ENCODE peak calls at places on chromosomes 3 and 15, in eight cellular contexts. O is adipocyte; S is vagina; B is Panc1; V is stomach; C is psoas muscle; W is CD8-positive, alpha-beta memory T cell; F is uterus. R is an unnamed sample. For H3K4me1, the result is how much of the 10 kb centered on the place peaks cover.

GRCh38 chr3:139572847-139573672 is 33.5 kb upstream of the RBP1 start:
- DNase-seq in O (no peak), S (no peak), B (no peak), V (no peak), C (no peak), W (no peak), F (no peak), R (no peak)

GRCh38 chr3:142484912-142485435 is 37.1 kb upstream of the XRN1 start:
- DNase-seq in O (no peak), S (no peak), B (no peak), V (no peak), C (no peak), W (no peak), F (no peak), R (no peak)

GRCh38 chr3:104584702-104585101 is 782.0 kb upstream of the ALCAM start:
- DNase-seq in O (no peak), S (no peak), B (no peak), V (no peak), C (no peak), W (no peak), F (no peak), R (no peak)

GRCh38 chr15:74196175-74196574 is 6.4 kb downstream of the STRA6 start:
- DNase-seq in O (peak), S (no peak), B (no peak), V (peak), C (no peak), W (no peak), F (peak), R (peak)

GRCh38 chr3:112327371-112327951 is 5.5 kb upstream of the CD200 start:
- DNase-seq in O (peak), S (no peak), B (no peak), V (no peak), C (no peak), W (peak), F (peak), R (peak)

GRCh38 chr3:60913474-60913873 is 337.8 kb downstream of the FHIT start:
- DNase-seq in O (no peak), S (no peak), B (no peak), V (no peak), C (no peak), W (no peak), F (no peak), R (no peak)

GRCh38 chr3:121531269-121531668 is 14.5 kb downstream of the POLQ start:
- DNase-seq in O (no peak), S (no peak), B (no peak), V (no peak), C (no peak), W (no peak), F (no peak), R (no peak)

GRCh38 chr15:59252137-59252536 is 45.5 kb downstream of the LDHAL6B start:
- DNase-seq in O (no peak), S (no peak), B (no peak), V (no peak), C (no peak), W (no peak), F (no peak), R (no peak)

GRCh38 chr3:49568965-49569364 is 14.7 kb downstream of the BSN start:
- DNase-seq in O (no peak), S (no peak), B (no peak), V (no peak), C (no peak), W (no peak), F (no peak), R (no peak)

GRCh38 chr3:107100573-107100972 is 276.7 kb upstream of the CCDC54 start:
- DNase-seq in O (no peak), S (no peak), B (no peak), V (no peak), C (no peak), W (no peak), F (no peak), R (no peak)

GRCh38 chr3:20190991-20191390 is 5.0 kb upstream of the SGO1 start:
- DNase-seq in O (no peak), S (no peak), B (no peak), V (no peak), C (no peak), W (no peak), F (no peak), R (no peak)

GRCh38 chr3:43796041-43796596 is 105.4 kb downstream of the ABHD5 start:
- DNase-seq in O (peak), S (no peak), B (no peak), V (no peak), C (no peak), W (no peak), F (no peak), R (no peak)

GRCh38 chr15:58748040-58748786 is 1.3 kb downstream of the ADAM10 start:
- DNase-seq in O (peak), S (no peak), B (no peak), V (no peak), C (no peak), W (peak), F (no peak), R (no peak)

GRCh38 chr3:156751461-156752025 is 74.6 kb upstream of the LEKR1 start:
- DNase-seq in O (peak), S (no peak), B (no peak), V (no peak), C (peak), W (no peak), F (peak), R (no peak)

GRCh38 chr3:156747046-156747445 is 72.7 kb downstream of the TIPARP start:
- DNase-seq in O (no peak), S (no peak), B (no peak), V (no peak), C (no peak), W (no peak), F (no peak), R (no peak)

GRCh38 chr3:156750191-156750873 is 75.8 kb upstream of the LEKR1 start:
- DNase-seq in O (peak), S (no peak), B (no peak), V (no peak), C (no peak), W (no peak), F (no peak), R (no peak)

GRCh38 chr3:156749244-156749643 is 74.9 kb downstream of the TIPARP start:
- DNase-seq in O (peak), S (no peak), B (no peak), V (no peak), C (no peak), W (no peak), F (no peak), R (no peak)

DNA sequence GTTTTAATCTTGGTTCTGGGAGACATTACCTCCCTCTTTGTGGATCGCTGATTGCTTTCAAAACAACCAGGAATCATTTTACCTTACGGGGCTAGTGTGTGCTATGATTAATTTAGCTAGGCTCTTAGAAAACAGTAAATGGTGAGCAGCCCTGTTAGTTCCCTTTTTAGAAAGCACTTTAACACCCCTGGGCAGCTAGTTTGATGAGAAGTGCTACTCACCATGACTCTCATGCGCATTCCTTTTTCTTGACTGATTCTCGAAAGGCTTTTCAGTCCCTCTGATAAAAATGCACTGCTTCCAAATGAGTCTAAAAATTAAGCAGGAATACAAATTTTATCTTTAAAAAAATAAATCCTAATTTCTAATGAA is 75.3 kb upstream of the LEKR1 start:
- DNase-seq in O (peak), S (no peak), B (no peak), V (no peak), C (no peak), W (no peak), F (no peak), R (no peak)
- H3K4me3 ChIP-seq in O (peak), S (no peak), B (no peak), V (no peak), C (no peak), W (no peak), F (peak), R (no peak)

GRCh38 chr15:71567173-71567572 is 243.2 kb upstream of the NR2E3 start:
- DNase-seq in O (no peak), S (no peak), B (no peak), V (no peak), C (no peak), W (no peak), F (no peak), R (no peak)
- H3K4me1 ChIP-seq in O (under half), S (under half), B (under half), V (under half), C (under half), W (under half), F (under half), R (under half)

DNA sequence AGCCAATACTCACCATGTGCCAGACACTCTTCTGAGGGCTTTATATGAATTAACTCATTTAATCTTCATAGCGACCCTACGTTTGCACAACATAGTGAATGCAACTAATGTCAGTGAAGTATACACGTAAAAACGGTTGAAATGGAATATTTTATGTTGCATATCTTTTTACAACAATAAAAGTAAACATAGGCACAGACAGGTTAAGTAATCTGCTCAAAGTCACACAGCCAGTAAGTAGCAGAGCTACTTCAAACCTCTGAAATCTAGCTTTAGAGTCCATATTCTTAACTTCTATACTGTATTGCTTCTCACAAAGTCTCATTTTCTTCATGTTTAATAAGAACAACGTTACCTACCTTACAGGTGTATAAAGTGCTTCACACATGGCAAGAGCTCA is 1.6 kb downstream of the SEC11A start:
- DNase-seq in O (no peak), S (no peak), B (no peak), V (no peak), C (no peak), W (no peak), F (no peak), R (no peak)
- H3K4me3 ChIP-seq in O (peak), S (peak), B (peak), V (peak), C (peak), W (peak), F (peak), R (peak)

GRCh38 chr15:82851981-82852511 is 42.6 kb downstream of the WHAMM start:
- DNase-seq in O (no peak), S (no peak), B (no peak), V (peak), C (no peak), W (no peak), F (no peak), R (no peak)

GRCh38 chr15:82851331-82851850 is 42.0 kb downstream of the WHAMM start:
- DNase-seq in O (no peak), S (no peak), B (no peak), V (peak), C (no peak), W (no peak), F (no peak), R (no peak)

GRCh38 chr15:82850242-82850591 is 40.8 kb downstream of the WHAMM start:
- DNase-seq in O (no peak), S (no peak), B (no peak), V (no peak), C (no peak), W (no peak), F (no peak), R (peak)

GRCh38 chr15:82849556-82850241 is 40.3 kb downstream of the WHAMM start:
- DNase-seq in O (peak), S (no peak), B (peak), V (peak), C (peak), W (peak), F (peak), R (peak)

DNA sequence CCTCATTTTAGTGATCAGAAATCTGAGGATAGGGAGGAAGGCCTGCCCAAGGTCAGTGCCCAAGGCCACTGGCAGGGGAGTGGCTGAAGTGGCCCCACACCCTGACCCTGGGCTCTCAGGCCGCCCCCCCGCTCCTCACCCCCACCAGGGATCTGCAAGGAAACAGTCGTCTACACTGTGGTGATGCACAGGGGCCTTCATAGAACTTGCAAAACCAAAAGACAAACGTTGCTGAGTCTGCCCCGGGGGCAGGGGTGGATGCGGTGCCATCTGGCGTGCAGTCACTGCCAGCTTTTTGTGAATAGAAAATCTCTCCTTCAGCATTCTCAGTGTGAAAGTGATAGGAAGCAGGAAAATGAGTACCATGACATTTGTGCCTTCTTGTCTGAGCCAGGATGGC is 41.3 kb downstream of the WHAMM start:
- DNase-seq in O (peak), S (no peak), B (no peak), V (peak), C (no peak), W (no peak), F (no peak), R (no peak)
- H3K4me1 ChIP-seq in O (under half), S (under half), B (under half), V (under half), C (under half), W (under half), F (under half), R (under half)

GRCh38 chr3:73432723-73433032 is 192.1 kb downstream of the PDZRN3 start:
- DNase-seq in O (no peak), S (no peak), B (no peak), V (no peak), C (no peak), W (no peak), F (no peak), R (no peak)

GRCh38 chr3:73431136-73431933 is 193.4 kb downstream of the PDZRN3 start:
- DNase-seq in O (peak), S (peak), B (no peak), V (no peak), C (no peak), W (no peak), F (no peak), R (peak)

GRCh38 chr3:73433681-73434080 is 191.1 kb downstream of the PDZRN3 start:
- DNase-seq in O (no peak), S (peak), B (no peak), V (no peak), C (no peak), W (no peak), F (no peak), R (no peak)

GRCh38 chr3:73432021-73432722 is 192.6 kb downstream of the PDZRN3 start:
- DNase-seq in O (peak), S (peak), B (peak), V (no peak), C (no peak), W (peak), F (peak), R (peak)

DNA sequence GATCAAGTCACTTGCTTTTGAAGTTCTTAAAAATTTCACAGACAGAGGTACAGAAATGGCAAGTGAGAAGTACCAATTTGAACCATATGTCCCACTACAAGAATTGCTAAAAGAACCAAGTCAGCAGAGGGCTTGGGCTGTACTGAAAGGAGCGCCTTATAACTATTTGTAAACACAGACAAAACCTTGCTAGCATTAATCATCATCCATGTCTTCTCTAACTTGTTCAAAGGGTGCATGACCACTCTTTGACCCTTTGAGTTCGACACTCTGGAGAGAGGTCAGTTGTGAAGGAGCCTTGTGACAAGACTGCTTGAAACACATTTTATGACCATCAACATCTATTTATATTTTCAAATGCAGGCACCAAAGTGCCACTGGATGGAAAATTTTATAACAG is 191.7 kb downstream of the PDZRN3 start:
- DNase-seq in O (no peak), S (peak), B (no peak), V (no peak), C (no peak), W (no peak), F (no peak), R (no peak)
- H3K4me3 ChIP-seq in O (no peak), S (no peak), B (no peak), V (peak), C (no peak), W (no peak), F (no peak), R (no peak)

GRCh38 chr3:105868745-105869530 is at the start of gene CBLB:
- DNase-seq in O (peak), S (peak), B (peak), V (peak), C (peak), W (peak), F (peak), R (peak)
- H3K4me1 ChIP-seq in O (under half), S (under half), B (under half), V (under half), C (under half), W (under half), F (under half), R (under half)

GRCh38 chr3:134463676-134464611 is 21.8 kb downstream of the ANAPC13 start:
- DNase-seq in O (peak), S (peak), B (no peak), V (no peak), C (peak), W (no peak), F (peak), R (no peak)
- H3K4me3 ChIP-seq in O (peak), S (no peak), B (no peak), V (no peak), C (no peak), W (no peak), F (no peak), R (no peak)

DNA sequence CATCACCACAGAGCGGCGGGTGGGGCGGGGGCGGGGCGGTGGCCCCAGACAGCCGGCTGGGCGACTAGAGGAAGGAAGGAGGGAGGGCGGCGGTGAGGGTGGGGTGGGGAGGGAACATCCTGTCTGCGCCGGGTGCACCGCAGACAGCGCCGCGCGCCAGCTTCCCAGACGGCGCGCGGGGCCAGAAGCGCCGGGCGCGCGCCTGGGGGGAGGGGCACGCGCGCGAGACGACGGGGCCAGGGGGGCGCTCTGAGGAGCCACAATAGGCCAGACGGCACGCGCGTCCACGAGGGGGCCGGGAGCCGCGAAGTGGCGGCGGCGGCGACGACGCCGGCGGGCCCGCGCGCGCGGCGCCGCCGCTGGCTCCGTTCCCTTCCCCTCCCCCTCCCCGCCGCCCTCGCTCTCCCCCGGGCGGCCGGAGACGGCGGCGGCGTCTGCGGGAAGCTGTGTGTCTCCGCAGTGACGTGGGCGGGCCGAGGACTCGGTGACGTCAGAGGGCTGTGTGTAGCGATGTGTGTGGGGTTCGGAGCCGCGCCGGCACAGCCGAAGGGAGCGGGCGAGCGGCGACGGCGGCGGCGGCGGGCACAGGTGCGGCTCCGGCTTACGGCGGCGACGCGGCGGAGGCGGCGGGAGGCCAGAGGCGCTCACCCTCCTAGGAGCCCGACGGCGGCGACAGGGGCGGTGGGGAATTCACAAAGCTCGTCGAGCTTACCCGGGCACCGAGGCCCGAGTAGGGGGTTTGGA is at the start of gene SKIL:
- DNase-seq in O (peak), S (peak), B (peak), V (peak), C (peak), W (peak), F (peak), R (peak)
- H3K4me1 ChIP-seq in O (under half), S (half or more), B (under half), V (half or more), C (under half), W (under half), F (under half), R (under half)

R was measured in BE2C.